ENCODE peak calls at places on chromosome 12, in five cellular contexts. A is progenitor cell of endocrine pancreas, M is mesothelial cell of epicardium, B is cardiac fibroblast, K is IMR-90. J is an unnamed sample.

GRCh38 chr12:75954076-75954475 is 77.5 kb downstream of the PHLDA1 start:
- DNase-seq in A (no peak), M (no peak), B (peak), K (peak), J (peak)

GRCh38 chr12:71237128-71237527 is 79.3 kb upstream of the TSPAN8 start:
- DNase-seq in A (no peak), M (no peak), B (no peak), K (no peak), J (no peak)

GRCh38 chr12:119113587-119113986 is 65.1 kb upstream of the HSPB8 start:
- DNase-seq in A (no peak), M (no peak), B (no peak), K (no peak), J (no peak)

GRCh38 chr12:56034586-56035332 is 7.0 kb upstream of the RPS26 start:
- DNase-seq in A (no peak), M (no peak), B (no peak), K (no peak), J (no peak)

GRCh38 chr12:27274706-27275105 is 30.6 kb downstream of the STK38L start:
- DNase-seq in A (no peak), M (no peak), B (peak), K (peak), J (no peak)

GRCh38 chr12:120358412-120359158 is 10.4 kb downstream of the MSI1 start:
- DNase-seq in A (no peak), M (no peak), B (no peak), K (no peak), J (no peak)

GRCh38 chr12:11136075-11136474 is 1.6 kb upstream of the TAS2R30 start:
- DNase-seq in A (no peak), M (no peak), B (no peak), K (no peak), J (no peak)

GRCh38 chr12:67456281-67456918 is 187.2 kb downstream of the CAND1 start:
- DNase-seq in A (no peak), M (no peak), B (peak), K (peak), J (peak)

GRCh38 chr12:10634427-10634826 is 21.0 kb upstream of the MAGOHB start:
- DNase-seq in A (no peak), M (no peak), B (peak), K (peak), J (peak)

GRCh38 chr12:597926-598568 is 65.2 kb downstream of the NINJ2 start:
- DNase-seq in A (no peak), M (no peak), B (no peak), K (no peak), J (no peak)

GRCh38 chr12:117277875-117278274 is 83.6 kb downstream of the NOS1 start:
- DNase-seq in A (no peak), M (no peak), B (no peak), K (no peak), J (no peak)
- TF ChIP-seq CTCF in A (no peak), M (no peak), B (no peak), K (no peak), J (no peak)

GRCh38 chr12:62525306-62525705 is 58.7 kb downstream of the MON2 start:
- DNase-seq in A (no peak), M (no peak), B (no peak), K (no peak), J (no peak)

GRCh38 chr12:62519043-62519442 is 52.4 kb downstream of the MON2 start:
- DNase-seq in A (no peak), M (no peak), B (no peak), K (no peak), J (no peak)

GRCh38 chr12:62520361-62520760 is 53.7 kb downstream of the MON2 start:
- DNase-seq in A (no peak), M (no peak), B (no peak), K (no peak), J (no peak)

GRCh38 chr12:62523619-62524018 is 57.0 kb downstream of the MON2 start:
- DNase-seq in A (no peak), M (no peak), B (no peak), K (no peak), J (no peak)

DNA sequence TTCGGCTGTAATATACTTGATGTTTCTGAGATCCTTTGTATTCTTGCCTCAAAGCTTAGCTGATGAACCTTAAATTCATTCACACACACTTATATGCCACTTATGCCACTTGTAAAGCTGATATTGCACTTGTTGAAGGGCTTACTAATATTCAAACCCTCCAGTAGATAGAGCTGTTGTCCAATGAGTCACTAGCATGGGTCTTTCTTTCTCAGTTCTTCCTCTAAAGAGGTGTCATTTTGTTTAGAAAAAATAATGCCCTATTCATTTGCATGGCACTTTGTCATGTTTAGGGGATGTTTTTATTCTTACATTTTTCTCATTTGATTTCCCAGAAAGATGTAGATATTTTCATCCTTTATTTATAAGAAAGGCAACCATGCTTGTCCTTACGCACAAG is 56.4 kb downstream of the MON2 start:
- DNase-seq in A (no peak), M (no peak), B (peak), K (peak), J (peak)
- TF ChIP-seq CTCF in A (no peak), M (no peak), B (no peak), K (peak), J (peak)

DNA sequence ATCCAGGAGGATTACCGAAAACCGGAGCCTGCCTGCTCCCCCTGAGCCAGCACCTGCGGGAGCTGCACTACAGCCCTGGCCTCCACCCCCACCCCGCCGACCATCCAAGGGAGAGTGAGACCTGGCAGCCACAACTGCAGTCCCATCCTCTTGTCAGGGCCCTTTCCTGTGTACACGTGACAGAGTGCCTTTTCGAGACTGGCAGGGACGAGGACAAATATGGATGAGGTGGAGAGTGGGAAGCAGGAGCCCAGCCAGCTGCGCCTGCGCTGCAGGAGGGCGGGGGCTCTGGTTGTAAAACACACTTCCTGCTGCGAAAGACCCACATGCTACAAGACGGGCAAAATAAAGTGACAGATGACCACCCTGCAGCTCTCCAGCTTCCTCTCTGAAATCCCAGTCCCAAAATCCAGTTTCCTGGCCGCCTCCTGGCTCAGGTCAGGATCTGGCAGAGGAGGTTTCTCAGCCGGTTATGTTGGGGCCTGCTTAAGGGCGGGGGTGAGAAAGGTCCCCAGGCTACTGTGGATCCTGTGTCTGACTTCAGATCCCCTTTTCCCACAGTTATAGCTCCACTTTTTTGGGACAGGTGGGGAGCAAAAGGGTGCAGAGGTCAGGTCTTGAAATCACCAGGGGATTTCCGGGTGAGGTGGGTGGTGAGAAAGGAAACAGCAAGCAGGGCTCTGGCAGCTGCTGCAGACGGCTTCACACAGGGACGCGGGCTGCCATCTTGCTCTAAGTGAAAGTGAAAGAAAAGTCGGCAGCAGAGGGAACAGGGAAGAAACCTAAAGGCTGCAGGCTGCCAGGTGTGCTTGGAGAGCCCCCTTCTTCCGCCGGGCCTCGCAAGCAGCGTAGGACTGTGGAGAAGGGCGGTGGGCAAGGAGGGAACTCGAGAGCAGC is at the start of gene TAPBPL:
- DNase-seq in A (peak), M (no peak), B (peak), K (peak), J (peak)
- TF ChIP-seq CTCF in A (no peak), M (no peak), B (no peak), K (no peak), J (no peak)

GRCh38 chr12:95815635-95816212 is 25.2 kb upstream of the NTN4 start:
- DNase-seq in A (no peak), M (no peak), B (peak), K (peak), J (peak)

GRCh38 chr12:95820096-95820703 is 29.6 kb upstream of the NTN4 start:
- DNase-seq in A (no peak), M (no peak), B (peak), K (peak), J (peak)
- TF ChIP-seq CTCF in A (peak), M (no peak), B (peak), K (peak), J (peak)

J was measured in AG10803.